ENCODE peak calls at places on chromosomes 11 and 22, in five cellular contexts. One of them, this sample, is unnamed.

GRCh38 chr22:38270091-38270972 is 2.5 kb downstream of the TMEM184B start:
- DNase-seq in iPS-NIHi11: no peak
- DNase-seq in HCEC 1CT: no peak
- DNase-seq in left colon: no peak
- DNase-seq in anterior cingulate cortex: peak; percentile 47
- DNase-seq in this sample: peak; percentile 41

GRCh38 chr11:125295922-125296321 is 131.4 kb downstream of the PKNOX2 start:
- DNase-seq in HCEC 1CT: no peak
- DNase-seq in left colon: peak; percentile 19
- DNase-seq in iPS-NIHi11: no peak
- DNase-seq in anterior cingulate cortex: no peak
- DNase-seq in this sample: no peak

GRCh38 chr22:47133263-47133662 is 370.8 kb downstream of the TBC1D22A start:
- DNase-seq in iPS-NIHi11: no peak
- DNase-seq in anterior cingulate cortex: no peak
- DNase-seq in left colon: no peak
- DNase-seq in HCEC 1CT: no peak
- DNase-seq in this sample: no peak

GRCh38 chr11:128232588-128232987 is 354.8 kb downstream of the ETS1 start:
- DNase-seq in anterior cingulate cortex: no peak
- DNase-seq in iPS-NIHi11: no peak
- DNase-seq in left colon: no peak
- DNase-seq in HCEC 1CT: no peak
- DNase-seq in this sample: no peak

GRCh38 chr11:125591659-125592304 is 870 bp upstream of the STT3A start:
- DNase-seq in anterior cingulate cortex: peak; percentile 50
- DNase-seq in iPS-NIHi11: peak; percentile 46
- DNase-seq in left colon: peak; percentile 60
- DNase-seq in HCEC 1CT: peak; percentile 37
- DNase-seq in this sample: peak; percentile 62

GRCh38 chr11:2258501-2259465 is 11.6 kb downstream of the ASCL2 start:
- DNase-seq in HCEC 1CT: no peak
- DNase-seq in iPS-NIHi11: no peak
- DNase-seq in left colon: no peak
- DNase-seq in anterior cingulate cortex: no peak
- DNase-seq in this sample: no peak

GRCh38 chr11:3833461-3833860 is 7.3 kb downstream of the RHOG start:
- DNase-seq in iPS-NIHi11: no peak
- DNase-seq in anterior cingulate cortex: no peak
- DNase-seq in HCEC 1CT: no peak
- DNase-seq in left colon: no peak
- DNase-seq in this sample: no peak

GRCh38 chr11:46674463-46675287 is 25.7 kb downstream of the ARHGAP1 start:
- DNase-seq in HCEC 1CT: no peak
- DNase-seq in iPS-NIHi11: peak; percentile 95
- DNase-seq in anterior cingulate cortex: no peak
- DNase-seq in left colon: peak; percentile 34
- DNase-seq in this sample: peak; percentile 40

GRCh38 chr11:75508051-75508561 is 17.6 kb downstream of the GDPD5 start:
- DNase-seq in iPS-NIHi11: no peak
- DNase-seq in HCEC 1CT: no peak
- DNase-seq in left colon: no peak
- DNase-seq in anterior cingulate cortex: no peak
- DNase-seq in this sample: no peak

GRCh38 chr11:118572914-118573550 is 823 bp downstream of the ARCN1 start:
- DNase-seq in left colon: no peak
- DNase-seq in iPS-NIHi11: peak; percentile 22
- DNase-seq in anterior cingulate cortex: no peak
- DNase-seq in HCEC 1CT: peak; percentile 27
- DNase-seq in this sample: no peak

GRCh38 chr22:28969401-28970168 is 86.2 kb downstream of the ZNRF3 start:
- DNase-seq in iPS-NIHi11: no peak
- DNase-seq in HCEC 1CT: no peak
- DNase-seq in left colon: no peak
- DNase-seq in anterior cingulate cortex: no peak
- DNase-seq in this sample: no peak

GRCh38 chr11:46130286-46130937 is 9.2 kb upstream of the PHF21A start:
- DNase-seq in left colon: no peak
- DNase-seq in anterior cingulate cortex: no peak
- DNase-seq in HCEC 1CT: no peak
- DNase-seq in iPS-NIHi11: no peak
- DNase-seq in this sample: no peak

GRCh38 chr11:44014968-44015623 is 32.7 kb upstream of the ACCSL start:
- DNase-seq in anterior cingulate cortex: no peak
- DNase-seq in HCEC 1CT: peak; percentile 77
- DNase-seq in iPS-NIHi11: no peak
- DNase-seq in left colon: no peak
- DNase-seq in this sample: no peak

GRCh38 chr11:35927730-35928129 is 16.1 kb upstream of the LDLRAD3 start:
- DNase-seq in left colon: no peak
- DNase-seq in iPS-NIHi11: no peak
- DNase-seq in HCEC 1CT: peak; percentile 67
- DNase-seq in anterior cingulate cortex: no peak
- DNase-seq in this sample: no peak

GRCh38 chr22:45577746-45578523 is 75.3 kb downstream of the FBLN1 start:
- DNase-seq in iPS-NIHi11: peak; percentile 86
- DNase-seq in HCEC 1CT: peak; percentile 69
- DNase-seq in anterior cingulate cortex: peak; percentile 24
- DNase-seq in left colon: peak; percentile 88
- DNase-seq in this sample: peak; percentile 67

GRCh38 chr11:67484847-67485311 is 2.1 kb downstream of the AIP start:
- DNase-seq in anterior cingulate cortex: no peak
- DNase-seq in left colon: peak; percentile 60
- DNase-seq in iPS-NIHi11: no peak
- DNase-seq in HCEC 1CT: no peak
- DNase-seq in this sample: no peak

GRCh38 chr11:4464216-4465159 is 15.4 kb downstream of the OR52K2 start:
- DNase-seq in anterior cingulate cortex: no peak
- DNase-seq in left colon: no peak
- DNase-seq in HCEC 1CT: no peak
- DNase-seq in iPS-NIHi11: no peak
- DNase-seq in this sample: peak; percentile 71

GRCh38 chr11:118632577-118633318 is 25.3 kb downstream of the PHLDB1 start:
- DNase-seq in iPS-NIHi11: no peak
- DNase-seq in HCEC 1CT: no peak
- DNase-seq in anterior cingulate cortex: no peak
- DNase-seq in left colon: no peak
- DNase-seq in this sample: no peak

GRCh38 chr11:120929090-120929489 is 94.8 kb upstream of the TBCEL start:
- DNase-seq in iPS-NIHi11: no peak
- DNase-seq in HCEC 1CT: no peak
- DNase-seq in left colon: no peak
- DNase-seq in anterior cingulate cortex: no peak
- DNase-seq in this sample: peak; percentile 52

GRCh38 chr11:43547900-43548381 is 132.6 kb upstream of the HSD17B12 start:
- DNase-seq in anterior cingulate cortex: no peak
- DNase-seq in HCEC 1CT: no peak
- DNase-seq in left colon: peak; percentile 11
- DNase-seq in iPS-NIHi11: peak; percentile 84
- DNase-seq in this sample: peak; percentile 31

GRCh38 chr11:116557261-116557660 is 215.5 kb downstream of the BUD13 start:
- DNase-seq in left colon: no peak
- DNase-seq in HCEC 1CT: no peak
- DNase-seq in iPS-NIHi11: no peak
- DNase-seq in anterior cingulate cortex: no peak
- DNase-seq in this sample: peak; percentile 33

GRCh38 chr11:106222626-106223025 is 145.2 kb downstream of the AASDHPPT start:
- DNase-seq in left colon: no peak
- DNase-seq in anterior cingulate cortex: no peak
- DNase-seq in HCEC 1CT: no peak
- DNase-seq in iPS-NIHi11: no peak
- DNase-seq in this sample: no peak

GRCh38 chr11:58776891-58777451 is 45.2 kb upstream of the GLYAT start:
- DNase-seq in HCEC 1CT: no peak
- DNase-seq in left colon: no peak
- DNase-seq in iPS-NIHi11: no peak
- DNase-seq in anterior cingulate cortex: no peak
- DNase-seq in this sample: no peak

GRCh38 chr22:49079027-49079725 is 748.5 kb downstream of the BRD1 start:
- DNase-seq in anterior cingulate cortex: no peak
- DNase-seq in iPS-NIHi11: no peak
- DNase-seq in HCEC 1CT: no peak
- DNase-seq in left colon: no peak
- DNase-seq in this sample: no peak

GRCh38 chr11:57324154-57324885 is 432 bp downstream of the TNKS1BP1 start:
- DNase-seq in left colon: peak; percentile 64
- DNase-seq in HCEC 1CT: peak; percentile 45
- DNase-seq in iPS-NIHi11: peak; percentile 95
- DNase-seq in anterior cingulate cortex: no peak
- DNase-seq in this sample: peak; percentile 66

GRCh38 chr11:6437993-6438392 is 2.8 kb downstream of the HPX start:
- DNase-seq in HCEC 1CT: no peak
- DNase-seq in anterior cingulate cortex: no peak
- DNase-seq in left colon: no peak
- DNase-seq in iPS-NIHi11: no peak
- DNase-seq in this sample: no peak

GRCh38 chr11:73028621-73029020 is 113.5 kb downstream of the FCHSD2 start:
- DNase-seq in left colon: no peak
- DNase-seq in HCEC 1CT: no peak
- DNase-seq in anterior cingulate cortex: no peak
- DNase-seq in iPS-NIHi11: no peak
- DNase-seq in this sample: no peak

GRCh38 chr11:32006799-32007388 is 84.0 kb upstream of the RCN1 start:
- DNase-seq in iPS-NIHi11: peak; percentile 73
- DNase-seq in anterior cingulate cortex: no peak
- DNase-seq in left colon: no peak
- DNase-seq in HCEC 1CT: peak; percentile 53
- DNase-seq in this sample: peak; percentile 37

GRCh38 chr11:7851391-7851790 is 54.6 kb upstream of the OR5P2 start:
- DNase-seq in left colon: no peak
- DNase-seq in HCEC 1CT: no peak
- DNase-seq in iPS-NIHi11: no peak
- DNase-seq in anterior cingulate cortex: no peak
- DNase-seq in this sample: no peak

GRCh38 chr22:47607486-47607885 is 845.0 kb downstream of the TBC1D22A start:
- DNase-seq in HCEC 1CT: no peak
- DNase-seq in iPS-NIHi11: no peak
- DNase-seq in anterior cingulate cortex: no peak
- DNase-seq in left colon: no peak
- DNase-seq in this sample: no peak

GRCh38 chr22:27340047-27340446 is 461.5 kb downstream of the MN1 start:
- DNase-seq in left colon: no peak
- DNase-seq in HCEC 1CT: no peak
- DNase-seq in iPS-NIHi11: no peak
- DNase-seq in anterior cingulate cortex: no peak
- DNase-seq in this sample: no peak

GRCh38 chr11:69834811-69835800 is 15.9 kb upstream of the FGF3 start:
- DNase-seq in iPS-NIHi11: no peak
- DNase-seq in anterior cingulate cortex: no peak
- DNase-seq in HCEC 1CT: no peak
- DNase-seq in left colon: no peak
- DNase-seq in this sample: no peak

GRCh38 chr11:11641581-11641980 is 19.8 kb upstream of the GALNT18 start:
- DNase-seq in left colon: no peak
- DNase-seq in iPS-NIHi11: no peak
- DNase-seq in anterior cingulate cortex: no peak
- DNase-seq in HCEC 1CT: no peak
- DNase-seq in this sample: no peak

GRCh38 chr11:70631624-70632047 is 233.3 kb downstream of the CTTN start:
- DNase-seq in HCEC 1CT: no peak
- DNase-seq in anterior cingulate cortex: no peak
- DNase-seq in left colon: no peak
- DNase-seq in iPS-NIHi11: no peak
- DNase-seq in this sample: no peak

GRCh38 chr11:117089685-117090084 is 8.5 kb downstream of the SIK3 start:
- DNase-seq in HCEC 1CT: no peak
- DNase-seq in anterior cingulate cortex: no peak
- DNase-seq in left colon: no peak
- DNase-seq in iPS-NIHi11: no peak
- DNase-seq in this sample: no peak

This sample was measured in foreskin fibroblast.